ENCODE peak calls at places on chromosomes 7 and 10, in four cellular contexts. J is WTC11, D is HepG2, E is K562. S is an unnamed sample.

GRCh38 chr7:84701524-84702306 is 485.1 kb downstream of the SEMA3D start:
- DNase-seq in J (no peak), D (peak; percentile 12), E (peak; percentile 9), S (peak; percentile 95)

GRCh38 chr7:104225441-104225840 is 17.6 kb upstream of the ORC5 start:
- DNase-seq in J (no peak), D (no peak), E (no peak), S (no peak)

GRCh38 chr10:124378271-124378670 is 40.5 kb downstream of the OAT start:
- DNase-seq in J (no peak), D (no peak), E (no peak), S (no peak)

GRCh38 chr7:37083311-37084096 is 359.2 kb upstream of the AOAH start:
- DNase-seq in J (no peak), D (no peak), E (no peak), S (no peak)

GRCh38 chr7:45325378-45325777 is 167.8 kb downstream of the RAMP3 start:
- DNase-seq in J (no peak), D (no peak), E (peak; percentile 43), S (no peak)

GRCh38 chr7:96675548-96675947 is 34.1 kb downstream of the SEM1 start:
- DNase-seq in J (no peak), D (no peak), E (no peak), S (no peak)

GRCh38 chr7:19404912-19405329 is 259.7 kb upstream of the FERD3L start:
- DNase-seq in J (no peak), D (no peak), E (no peak), S (peak; percentile 83)

GRCh38 chr7:78175744-78176143 is 377.2 kb downstream of the PHTF2 start:
- DNase-seq in J (no peak), D (no peak), E (no peak), S (no peak)

GRCh38 chr7:132381742-132382472 is 194.4 kb downstream of the PLXNA4 start:
- DNase-seq in J (no peak), D (peak; percentile 3), E (no peak), S (no peak)

GRCh38 chr7:91420606-91421390 is 156.6 kb downstream of the FZD1 start:
- DNase-seq in J (no peak), D (no peak), E (no peak), S (no peak)

GRCh38 chr10:12533151-12533550 is 183.8 kb downstream of the CAMK1D start:
- DNase-seq in J (no peak), D (no peak), E (no peak), S (no peak)

GRCh38 chr7:129202058-129202777 is 13.8 kb downstream of the SMO start:
- DNase-seq in J (no peak), D (no peak), E (no peak), S (no peak)

GRCh38 chr7:2417981-2418481 is 14.6 kb downstream of the CHST12 start:
- DNase-seq in J (no peak), D (no peak), E (no peak), S (no peak)

GRCh38 chr10:29648983-29649268 is 14.2 kb upstream of the SVIL start:
- DNase-seq in J (no peak), D (peak; percentile 60), E (no peak), S (no peak)

GRCh38 chr10:78706256-78706655 is 362.5 kb upstream of the ZMIZ1 start:
- DNase-seq in J (no peak), D (no peak), E (no peak), S (no peak)

GRCh38 chr10:99993994-99994689 is 15.6 kb downstream of the DNMBP start:
- DNase-seq in J (no peak), D (no peak), E (peak; percentile 65), S (no peak)

GRCh38 chr10:3758491-3758970 is 26.5 kb downstream of the KLF6 start:
- DNase-seq in J (no peak), D (no peak), E (no peak), S (no peak)

GRCh38 chr7:149067869-149068268 is 22.6 kb downstream of the ZNF786 start:
- DNase-seq in J (no peak), D (no peak), E (no peak), S (no peak)

GRCh38 chr10:124125305-124126116 is 32.1 kb upstream of the CHST15 start:
- DNase-seq in J (peak; percentile 35), D (peak; percentile 25), E (no peak), S (peak; percentile 58)

GRCh38 chr7:18680576-18680975 is 185.0 kb downstream of the HDAC9 start:
- DNase-seq in J (no peak), D (no peak), E (no peak), S (no peak)

GRCh38 chr7:35630573-35630972 is 64.4 kb downstream of the HERPUD2 start:
- DNase-seq in J (no peak), D (no peak), E (no peak), S (no peak)

GRCh38 chr7:136074840-136075239 is 97.7 kb upstream of the MTPN start:
- DNase-seq in J (no peak), D (no peak), E (no peak), S (no peak)

GRCh38 chr7:46713868-46714596 is 793.0 kb upstream of the IGFBP3 start:
- DNase-seq in J (no peak), D (no peak), E (no peak), S (no peak)

GRCh38 chr7:105887569-105888199 is 11.3 kb upstream of the ATXN7L1 start:
- DNase-seq in J (no peak), D (no peak), E (no peak), S (no peak)

GRCh38 chr10:49617281-49618020 is 3.6 kb downstream of the CHAT start:
- DNase-seq in J (peak; percentile 7), D (no peak), E (no peak), S (no peak)

GRCh38 chr10:60114765-60115586 is 208.6 kb upstream of the CCDC6 start:
- DNase-seq in J (no peak), D (peak; percentile 21), E (peak; percentile 30), S (peak; percentile 35)

GRCh38 chr7:130008941-130009847 is 42.0 kb downstream of the ZC3HC1 start:
- DNase-seq in J (no peak), D (peak; percentile 74), E (no peak), S (peak; percentile 55)

GRCh38 chr10:24438800-24439199 is 229.9 kb downstream of the KIAA1217 start:
- DNase-seq in J (no peak), D (no peak), E (no peak), S (no peak)

GRCh38 chr7:135233570-135233969 is at the start of gene STRA8:
- DNase-seq in J (no peak), D (no peak), E (no peak), S (no peak)

GRCh38 chr7:143216151-143216550 is 5.7 kb upstream of the TAS2R40 start:
- DNase-seq in J (no peak), D (no peak), E (no peak), S (no peak)

GRCh38 chr7:131238260-131238940 is 89.3 kb upstream of the MKLN1 start:
- DNase-seq in J (no peak), D (peak; percentile 68), E (no peak), S (peak; percentile 41)

GRCh38 chr10:76984559-76985443 is 652.8 kb downstream of the KCNMA1 start:
- DNase-seq in J (peak; percentile 86), D (peak; percentile 49), E (peak; percentile 73), S (peak; percentile 52)

GRCh38 chr7:40489844-40490602 is 355.2 kb downstream of the SUGCT start:
- DNase-seq in J (no peak), D (no peak), E (no peak), S (no peak)
- TF ChIP-seq CTCF in J (no peak), D (peak; percentile 27), E (no peak), S (no peak)

DNA sequence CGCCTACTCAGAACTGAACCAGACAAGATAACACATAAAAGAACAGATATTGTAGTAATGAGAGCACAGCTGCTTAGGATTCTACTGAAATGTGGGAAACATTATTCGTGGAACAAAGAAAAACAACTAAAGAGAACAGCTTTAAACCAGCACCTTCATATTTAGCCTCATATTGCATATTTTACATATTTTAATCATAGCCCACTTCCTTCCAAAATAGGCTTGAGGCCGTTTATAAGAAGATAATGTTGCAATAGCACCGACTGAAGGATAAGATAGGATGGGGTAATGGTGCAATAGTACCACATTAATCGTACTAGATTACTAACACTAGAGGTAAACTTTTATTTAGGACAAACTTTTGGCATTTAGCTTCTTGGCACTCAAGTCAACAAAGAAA is 71.3 kb downstream of the KCND2 start:
- DNase-seq in J (no peak), D (no peak), E (no peak), S (no peak)
- TF ChIP-seq HMGXB4 in J (no peak), D (no peak), E (no peak), S (no peak)

DNA sequence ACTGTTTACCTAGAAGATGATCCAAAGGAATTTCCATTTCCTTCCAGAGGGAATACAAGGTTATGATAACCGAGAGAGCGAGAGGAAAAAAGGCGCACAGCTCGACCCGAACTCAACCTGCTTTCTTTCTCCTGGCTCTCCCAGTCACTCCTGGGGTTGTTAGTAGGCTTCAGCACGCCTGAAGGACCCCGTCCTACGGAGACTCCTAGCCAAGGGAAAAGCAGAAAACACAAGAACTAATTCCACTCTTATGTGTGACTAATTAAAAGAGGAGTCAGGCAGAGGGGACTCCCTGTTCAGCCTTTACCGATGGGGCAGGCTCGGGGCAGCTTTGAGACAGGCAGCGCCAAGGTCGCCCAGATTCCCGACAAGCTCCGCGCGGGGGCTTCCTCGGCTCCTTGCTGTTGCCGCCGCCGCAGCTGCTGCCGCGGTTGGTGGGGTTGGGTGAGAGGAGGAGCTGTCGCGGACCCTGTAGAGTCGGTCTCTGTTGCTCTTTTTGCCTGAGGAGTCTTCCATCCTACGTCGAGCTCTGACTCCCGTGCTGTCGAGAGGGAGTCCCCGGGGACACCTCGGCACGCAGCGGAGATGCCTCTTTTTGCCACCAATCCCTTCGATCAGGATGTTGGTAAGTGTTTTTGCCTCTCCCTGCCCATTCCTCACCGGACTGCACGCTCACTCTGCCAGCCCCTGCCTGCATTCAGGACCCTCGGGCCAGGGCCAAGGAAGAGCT is at the start of gene STAM:
- DNase-seq in J (peak; percentile 86), D (peak; percentile 85), E (peak; percentile 87), S (peak; percentile 86)
- TF ChIP-seq CTCF in J (no peak), D (peak; percentile 25), E (no peak), S (no peak)

DNA sequence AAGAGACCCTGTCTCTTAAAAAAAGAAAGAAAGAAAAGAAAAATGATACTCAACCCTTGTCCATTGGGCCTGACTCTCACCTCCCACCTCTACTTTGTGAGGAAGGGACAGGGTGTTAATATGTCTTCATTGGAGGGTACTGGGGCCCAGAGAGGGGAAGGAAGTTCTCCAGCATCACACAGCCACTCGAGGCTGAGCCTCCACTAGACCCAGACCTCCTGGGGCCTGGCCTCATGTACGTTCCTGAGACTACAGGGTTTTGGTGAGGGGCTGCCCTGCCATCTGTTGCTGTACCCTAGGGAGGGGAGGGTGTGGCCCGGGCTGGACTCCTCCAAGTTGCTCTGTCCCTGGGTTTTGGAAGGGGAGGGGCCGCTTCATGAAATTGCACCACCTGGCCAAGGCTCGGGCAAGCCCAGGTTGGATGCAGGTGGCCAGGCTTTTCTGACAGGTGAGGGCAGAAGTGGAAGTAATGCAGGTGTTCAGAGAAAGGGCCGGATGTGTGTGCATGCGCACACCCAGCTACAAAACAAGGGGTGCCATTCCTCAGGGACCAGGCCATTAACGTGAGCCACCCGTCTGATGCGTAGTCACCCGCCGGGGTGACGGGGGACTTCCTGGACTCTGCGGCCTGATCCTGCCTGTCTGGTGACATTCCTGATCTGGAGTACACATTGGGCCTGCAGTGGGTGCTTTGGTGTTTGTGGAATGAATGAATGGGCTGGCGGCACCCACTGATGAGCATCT is 21.7 kb downstream of the GTF2IRD1 start:
- DNase-seq in J (no peak), D (no peak), E (no peak), S (no peak)
- TF ChIP-seq HMGXB4 in J (no peak), D (no peak), E (no peak), S (no peak)

S was measured in A549.